ENCODE peak calls at places on chromosomes 3 and 15, in eight cellular contexts. One of them, this sample, is unnamed. For H3K4me1, the result is how much of the 10 kb centered on the place peaks cover.

GRCh38 chr3:172582712-172583111 is 59.5 kb upstream of the TNFSF10 start:
- DNase-seq in thyroid gland: no peak
- DNase-seq in body of pancreas: no peak
- DNase-seq in A549: no peak
- DNase-seq in prostate gland: no peak
- DNase-seq in IMR-90: peak
- DNase-seq in suprapubic skin: no peak
- DNase-seq in testis: no peak
- DNase-seq in this sample: no peak

GRCh38 chr15:70474682-70475438 is 288.5 kb downstream of the UACA start:
- DNase-seq in thyroid gland: peak
- DNase-seq in body of pancreas: no peak
- DNase-seq in A549: peak
- DNase-seq in prostate gland: peak
- DNase-seq in IMR-90: peak
- DNase-seq in suprapubic skin: no peak
- DNase-seq in testis: no peak
- DNase-seq in this sample: peak

GRCh38 chr15:29818141-29818540 is 4.1 kb downstream of the TJP1 start:
- DNase-seq in thyroid gland: no peak
- DNase-seq in body of pancreas: no peak
- DNase-seq in A549: no peak
- DNase-seq in prostate gland: no peak
- DNase-seq in IMR-90: peak
- DNase-seq in suprapubic skin: no peak
- DNase-seq in testis: no peak
- DNase-seq in this sample: no peak

GRCh38 chr15:74963213-74963612 is 6.6 kb upstream of the RPP25 start:
- DNase-seq in thyroid gland: no peak
- DNase-seq in body of pancreas: no peak
- DNase-seq in A549: no peak
- DNase-seq in prostate gland: no peak
- DNase-seq in IMR-90: no peak
- DNase-seq in suprapubic skin: no peak
- DNase-seq in testis: no peak
- DNase-seq in this sample: no peak

GRCh38 chr15:100601628-100602063 is 338 bp downstream of the LINS1 start:
- DNase-seq in thyroid gland: no peak
- DNase-seq in body of pancreas: no peak
- DNase-seq in A549: no peak
- DNase-seq in prostate gland: no peak
- DNase-seq in IMR-90: no peak
- DNase-seq in suprapubic skin: no peak
- DNase-seq in testis: no peak
- DNase-seq in this sample: no peak

GRCh38 chr15:22948056-22948455 is 32.1 kb downstream of the CYFIP1 start:
- DNase-seq in thyroid gland: no peak
- DNase-seq in body of pancreas: no peak
- DNase-seq in A549: no peak
- DNase-seq in prostate gland: no peak
- DNase-seq in IMR-90: no peak
- DNase-seq in suprapubic skin: no peak
- DNase-seq in testis: no peak
- DNase-seq in this sample: no peak

GRCh38 chr3:39362812-39363211 is 20.4 kb upstream of the SLC25A38 start:
- DNase-seq in thyroid gland: peak
- DNase-seq in body of pancreas: no peak
- DNase-seq in A549: no peak
- DNase-seq in prostate gland: no peak
- DNase-seq in IMR-90: no peak
- DNase-seq in suprapubic skin: no peak
- DNase-seq in testis: no peak
- DNase-seq in this sample: no peak

GRCh38 chr3:171788546-171789351 is 21.5 kb downstream of the PLD1 start:
- DNase-seq in thyroid gland: no peak
- DNase-seq in body of pancreas: no peak
- DNase-seq in A549: no peak
- DNase-seq in prostate gland: no peak
- DNase-seq in IMR-90: peak
- DNase-seq in suprapubic skin: no peak
- DNase-seq in testis: no peak
- DNase-seq in this sample: no peak

GRCh38 chr3:39267631-39268553 is 11.9 kb downstream of the CX3CR1 start:
- DNase-seq in thyroid gland: no peak
- DNase-seq in body of pancreas: no peak
- DNase-seq in A549: no peak
- DNase-seq in prostate gland: no peak
- DNase-seq in IMR-90: no peak
- DNase-seq in suprapubic skin: no peak
- DNase-seq in testis: no peak
- DNase-seq in this sample: no peak

GRCh38 chr3:94234177-94234788 is 171.4 kb downstream of the NSUN3 start:
- DNase-seq in thyroid gland: no peak
- DNase-seq in body of pancreas: peak
- DNase-seq in A549: peak
- DNase-seq in prostate gland: peak
- DNase-seq in IMR-90: peak
- DNase-seq in suprapubic skin: no peak
- DNase-seq in testis: peak
- DNase-seq in this sample: no peak

GRCh38 chr15:81886586-81886985 is 159.2 kb downstream of the MEX3B start:
- DNase-seq in thyroid gland: no peak
- DNase-seq in body of pancreas: no peak
- DNase-seq in A549: no peak
- DNase-seq in prostate gland: no peak
- DNase-seq in IMR-90: peak
- DNase-seq in suprapubic skin: no peak
- DNase-seq in testis: no peak
- DNase-seq in this sample: no peak

GRCh38 chr3:193829781-193830180 is 236.8 kb downstream of the OPA1 start:
- DNase-seq in thyroid gland: peak
- DNase-seq in body of pancreas: peak
- DNase-seq in A549: no peak
- DNase-seq in prostate gland: peak
- DNase-seq in IMR-90: peak
- DNase-seq in suprapubic skin: no peak
- DNase-seq in testis: no peak
- DNase-seq in this sample: no peak

GRCh38 chr3:193832833-193833413 is 239.9 kb downstream of the OPA1 start:
- DNase-seq in thyroid gland: no peak
- DNase-seq in body of pancreas: no peak
- DNase-seq in A549: no peak
- DNase-seq in prostate gland: no peak
- DNase-seq in IMR-90: no peak
- DNase-seq in suprapubic skin: no peak
- DNase-seq in testis: no peak
- DNase-seq in this sample: no peak

GRCh38 chr3:193828477-193828876 is 235.5 kb downstream of the OPA1 start:
- DNase-seq in thyroid gland: peak
- DNase-seq in body of pancreas: peak
- DNase-seq in A549: no peak
- DNase-seq in prostate gland: peak
- DNase-seq in IMR-90: no peak
- DNase-seq in suprapubic skin: no peak
- DNase-seq in testis: no peak
- DNase-seq in this sample: no peak

GRCh38 chr3:193831495-193832455 is 238.8 kb downstream of the OPA1 start:
- DNase-seq in thyroid gland: no peak
- DNase-seq in body of pancreas: no peak
- DNase-seq in A549: no peak
- DNase-seq in prostate gland: peak
- DNase-seq in IMR-90: no peak
- DNase-seq in suprapubic skin: no peak
- DNase-seq in testis: no peak
- DNase-seq in this sample: no peak

DNA sequence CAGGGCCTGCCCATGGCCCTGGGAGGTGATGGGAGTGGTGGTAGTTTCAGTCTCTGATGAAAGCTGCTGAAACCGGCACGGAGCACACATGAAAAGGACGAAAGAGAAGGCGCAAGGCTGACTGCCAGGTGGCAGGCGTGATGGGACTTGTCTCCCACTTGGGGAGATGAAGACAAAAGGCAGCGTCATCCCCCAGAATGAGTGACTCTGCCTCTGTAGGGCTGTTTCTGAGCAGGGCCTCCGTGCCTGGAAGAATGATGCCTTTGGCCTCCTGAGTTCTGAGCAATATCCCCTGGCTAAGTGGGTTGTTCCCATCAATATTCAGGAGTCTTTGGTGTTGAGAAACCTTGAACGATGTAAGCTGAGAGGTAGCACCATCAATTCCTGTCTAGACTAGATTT is 237.8 kb downstream of the OPA1 start:
- DNase-seq in thyroid gland: no peak
- DNase-seq in body of pancreas: no peak
- DNase-seq in A549: no peak
- DNase-seq in prostate gland: peak
- DNase-seq in IMR-90: no peak
- DNase-seq in suprapubic skin: no peak
- DNase-seq in testis: no peak
- DNase-seq in this sample: no peak
- TF ChIP-seq POLR2A in thyroid gland: no peak
- TF ChIP-seq POLR2A in body of pancreas: no peak
- TF ChIP-seq POLR2A in A549: no peak
- TF ChIP-seq POLR2A in prostate gland: peak
- TF ChIP-seq POLR2A in IMR-90: no peak
- TF ChIP-seq POLR2A in suprapubic skin: no peak
- TF ChIP-seq POLR2A in testis: no peak
- TF ChIP-seq POLR2A in this sample: no peak

GRCh38 chr3:135056084-135056730 is 261.1 kb downstream of the EPHB1 start:
- DNase-seq in thyroid gland: no peak
- DNase-seq in body of pancreas: no peak
- DNase-seq in A549: no peak
- DNase-seq in prostate gland: no peak
- DNase-seq in IMR-90: no peak
- DNase-seq in suprapubic skin: no peak
- DNase-seq in testis: no peak
- DNase-seq in this sample: no peak
- H3K4me1 ChIP-seq in thyroid gland: under half
- H3K4me1 ChIP-seq in body of pancreas: under half
- H3K4me1 ChIP-seq in A549: under half
- H3K4me1 ChIP-seq in prostate gland: under half
- H3K4me1 ChIP-seq in IMR-90: under half
- H3K4me1 ChIP-seq in suprapubic skin: under half
- H3K4me1 ChIP-seq in testis: under half
- H3K4me1 ChIP-seq in this sample: under half

GRCh38 chr3:188583476-188584161 is 429.7 kb downstream of the LPP start:
- DNase-seq in thyroid gland: no peak
- DNase-seq in body of pancreas: no peak
- DNase-seq in A549: peak
- DNase-seq in prostate gland: peak
- DNase-seq in IMR-90: peak
- DNase-seq in suprapubic skin: no peak
- DNase-seq in testis: no peak
- DNase-seq in this sample: no peak

GRCh38 chr3:188581365-188581764 is 427.4 kb downstream of the LPP start:
- DNase-seq in thyroid gland: no peak
- DNase-seq in body of pancreas: no peak
- DNase-seq in A549: no peak
- DNase-seq in prostate gland: no peak
- DNase-seq in IMR-90: no peak
- DNase-seq in suprapubic skin: no peak
- DNase-seq in testis: no peak
- DNase-seq in this sample: no peak

GRCh38 chr3:188584162-188584529 is 430.2 kb downstream of the LPP start:
- DNase-seq in thyroid gland: no peak
- DNase-seq in body of pancreas: no peak
- DNase-seq in A549: peak
- DNase-seq in prostate gland: no peak
- DNase-seq in IMR-90: peak
- DNase-seq in suprapubic skin: no peak
- DNase-seq in testis: no peak
- DNase-seq in this sample: peak

GRCh38 chr3:188581791-188582190 is 427.8 kb downstream of the LPP start:
- DNase-seq in thyroid gland: peak
- DNase-seq in body of pancreas: no peak
- DNase-seq in A549: no peak
- DNase-seq in prostate gland: no peak
- DNase-seq in IMR-90: no peak
- DNase-seq in suprapubic skin: no peak
- DNase-seq in testis: no peak
- DNase-seq in this sample: no peak

GRCh38 chr3:188584958-188585689 is 431.2 kb downstream of the LPP start:
- DNase-seq in thyroid gland: no peak
- DNase-seq in body of pancreas: no peak
- DNase-seq in A549: no peak
- DNase-seq in prostate gland: no peak
- DNase-seq in IMR-90: peak
- DNase-seq in suprapubic skin: no peak
- DNase-seq in testis: no peak
- DNase-seq in this sample: no peak
- TF ChIP-seq CTCF in thyroid gland: no peak
- TF ChIP-seq CTCF in body of pancreas: no peak
- TF ChIP-seq CTCF in A549: no peak
- TF ChIP-seq CTCF in prostate gland: no peak
- TF ChIP-seq CTCF in IMR-90: peak
- TF ChIP-seq CTCF in suprapubic skin: no peak
- TF ChIP-seq CTCF in testis: no peak
- TF ChIP-seq CTCF in this sample: peak

GRCh38 chr15:80743189-80743833 is 35.9 kb upstream of the CEMIP start:
- DNase-seq in thyroid gland: no peak
- DNase-seq in body of pancreas: no peak
- DNase-seq in A549: peak
- DNase-seq in prostate gland: peak
- DNase-seq in IMR-90: peak
- DNase-seq in suprapubic skin: no peak
- DNase-seq in testis: no peak
- DNase-seq in this sample: no peak

GRCh38 chr15:80744411-80744810 is 34.8 kb upstream of the CEMIP start:
- DNase-seq in thyroid gland: no peak
- DNase-seq in body of pancreas: no peak
- DNase-seq in A549: no peak
- DNase-seq in prostate gland: no peak
- DNase-seq in IMR-90: no peak
- DNase-seq in suprapubic skin: no peak
- DNase-seq in testis: no peak
- DNase-seq in this sample: no peak

GRCh38 chr15:80747317-80748053 is 31.7 kb upstream of the CEMIP start:
- DNase-seq in thyroid gland: no peak
- DNase-seq in body of pancreas: no peak
- DNase-seq in A549: no peak
- DNase-seq in prostate gland: no peak
- DNase-seq in IMR-90: no peak
- DNase-seq in suprapubic skin: no peak
- DNase-seq in testis: no peak
- DNase-seq in this sample: no peak

GRCh38 chr15:80744826-80745225 is 34.3 kb upstream of the CEMIP start:
- DNase-seq in thyroid gland: no peak
- DNase-seq in body of pancreas: no peak
- DNase-seq in A549: no peak
- DNase-seq in prostate gland: no peak
- DNase-seq in IMR-90: peak
- DNase-seq in suprapubic skin: no peak
- DNase-seq in testis: no peak
- DNase-seq in this sample: no peak

DNA sequence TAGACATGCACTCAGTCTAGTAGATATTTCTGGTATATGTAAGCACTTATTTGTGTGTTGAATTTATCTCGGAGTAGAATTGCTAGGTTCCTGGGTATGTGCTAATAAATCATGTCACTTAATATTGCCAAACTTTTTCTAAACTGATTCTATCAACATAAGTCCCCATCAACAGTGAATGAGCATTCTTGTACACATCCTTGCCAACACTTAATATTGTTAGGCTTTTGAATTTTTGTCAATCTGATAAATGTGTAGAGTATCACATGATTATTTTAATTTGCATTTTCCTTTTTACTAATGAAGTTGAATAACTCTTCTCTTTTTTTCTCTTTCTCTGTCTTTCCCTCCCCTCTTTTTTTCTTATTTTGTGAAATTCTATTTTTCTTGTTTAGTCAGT is 33.3 kb upstream of the CEMIP start:
- DNase-seq in thyroid gland: no peak
- DNase-seq in body of pancreas: no peak
- DNase-seq in A549: no peak
- DNase-seq in prostate gland: no peak
- DNase-seq in IMR-90: no peak
- DNase-seq in suprapubic skin: no peak
- DNase-seq in testis: no peak
- DNase-seq in this sample: no peak
- TF ChIP-seq POLR2A in thyroid gland: no peak
- TF ChIP-seq POLR2A in body of pancreas: no peak
- TF ChIP-seq POLR2A in A549: no peak
- TF ChIP-seq POLR2A in prostate gland: no peak
- TF ChIP-seq POLR2A in IMR-90: no peak
- TF ChIP-seq POLR2A in suprapubic skin: no peak
- TF ChIP-seq POLR2A in testis: no peak
- TF ChIP-seq POLR2A in this sample: no peak